ENCODE peak calls at places on chromosomes 1 and 21, in eight cellular contexts. Q, G, O, F, A, P, L and W are unnamed samples. For H3K9me3, the result is how much of the 10 kb centered on the place peaks cover.

GRCh38 chr1:180950321-180950720 is 37.6 kb downstream of the KIAA1614 start:
- DNase-seq in Q (no peak), G (no peak), O (no peak), F (no peak), A (no peak), P (no peak), L (no peak), W (no peak)

GRCh38 chr1:118459871-118460270 is 274.8 kb upstream of the SPAG17 start:
- DNase-seq in Q (no peak), G (no peak), O (no peak), F (no peak), A (no peak), P (no peak), L (no peak), W (no peak)

GRCh38 chr1:58431847-58432246 is 114.7 kb downstream of the OMA1 start:
- DNase-seq in Q (no peak), G (no peak), O (no peak), F (no peak), A (no peak), P (no peak), L (no peak), W (no peak)

GRCh38 chr1:6668503-6668902 is 33.1 kb downstream of the DNAJC11 start:
- DNase-seq in Q (no peak), G (no peak), O (no peak), F (no peak), A (no peak), P (no peak), L (no peak), W (no peak)

GRCh38 chr1:203491664-203492485 is 2.1 kb upstream of the OPTC start:
- DNase-seq in Q (no peak), G (no peak), O (no peak), F (no peak), A (no peak), P (no peak), L (no peak), W (no peak)

GRCh38 chr21:38303300-38303699 is 46.5 kb downstream of the KCNJ15 start:
- DNase-seq in Q (peak), G (no peak), O (no peak), F (peak), A (no peak), P (no peak), L (peak), W (no peak)

GRCh38 chr1:36366091-36366661 is 19.5 kb downstream of the STK40 start:
- DNase-seq in Q (no peak), G (no peak), O (no peak), F (no peak), A (no peak), P (peak), L (peak), W (no peak)

GRCh38 chr1:231420299-231420958 is 1.7 kb downstream of the EGLN1 start:
- DNase-seq in Q (no peak), G (peak), O (peak), F (peak), A (no peak), P (no peak), L (peak), W (no peak)

GRCh38 chr1:153742411-153743142 is 14.7 kb downstream of the INTS3 start:
- DNase-seq in Q (peak), G (no peak), O (no peak), F (no peak), A (no peak), P (peak), L (peak), W (peak)

GRCh38 chr21:38221594-38221993 is 35.2 kb upstream of the KCNJ15 start:
- DNase-seq in Q (no peak), G (no peak), O (no peak), F (no peak), A (no peak), P (no peak), L (no peak), W (no peak)

DNA sequence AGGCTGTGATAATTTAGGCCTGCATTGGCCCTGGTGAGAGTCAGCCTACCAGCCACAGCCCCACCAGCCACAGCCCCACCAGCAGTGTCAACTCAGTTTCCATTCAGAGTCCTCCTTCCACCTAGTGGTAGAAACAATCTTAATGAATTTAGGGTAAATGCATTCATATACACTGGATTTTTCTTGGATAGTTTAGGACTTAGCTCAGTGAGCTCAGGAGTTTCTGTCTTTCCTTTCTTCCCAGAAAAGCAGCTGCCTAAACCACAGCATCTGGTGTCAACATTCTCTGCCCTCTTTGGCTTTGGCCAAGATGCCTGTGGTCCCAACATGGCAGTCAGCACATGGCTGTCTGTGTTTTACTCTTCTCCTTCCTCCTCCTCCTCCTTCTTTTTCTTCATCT is 94.0 kb downstream of the CLIC6 start:
- DNase-seq in Q (no peak), G (no peak), O (no peak), F (no peak), A (no peak), P (no peak), L (peak), W (no peak)
- TF ChIP-seq CTCF in Q (no peak), G (no peak), O (no peak), F (no peak), A (no peak), P (no peak), L (no peak), W (no peak)

GRCh38 chr1:27522148-27522859 is 32.3 kb upstream of the WASF2 start:
- DNase-seq in Q (no peak), G (no peak), O (no peak), F (peak), A (no peak), P (peak), L (no peak), W (no peak)
- H3K4me3 ChIP-seq in Q (no peak), G (no peak), O (no peak), F (peak), A (peak), P (peak), L (no peak), W (no peak)

DNA sequence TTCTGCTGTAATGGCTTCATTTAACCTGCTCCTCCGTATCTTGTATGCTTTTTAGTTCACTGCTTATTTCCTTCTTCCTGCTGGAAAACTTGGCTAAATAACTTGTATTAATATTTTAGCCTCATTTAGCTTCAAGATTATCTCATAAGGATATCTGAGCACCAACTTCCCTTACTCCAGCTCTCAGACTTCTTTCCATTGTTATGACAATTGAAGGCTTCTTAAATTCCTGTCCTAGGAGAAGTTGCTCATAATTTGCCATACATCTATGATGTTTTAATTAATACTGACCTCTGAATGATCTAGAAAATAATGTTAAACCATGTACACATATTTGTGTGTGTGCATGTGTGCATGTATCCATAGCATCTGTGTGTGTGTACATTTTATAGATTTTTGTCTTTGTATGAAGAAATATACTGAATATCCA is 1524.4 kb upstream of the TPTE start:
- DNase-seq in Q (peak), G (no peak), O (no peak), F (peak), A (no peak), P (no peak), L (no peak), W (no peak)
- H3K9me3 ChIP-seq in Q (under half), G (under half), O (under half), F (under half), A (under half), P (under half), L (under half), W (under half)

DNA sequence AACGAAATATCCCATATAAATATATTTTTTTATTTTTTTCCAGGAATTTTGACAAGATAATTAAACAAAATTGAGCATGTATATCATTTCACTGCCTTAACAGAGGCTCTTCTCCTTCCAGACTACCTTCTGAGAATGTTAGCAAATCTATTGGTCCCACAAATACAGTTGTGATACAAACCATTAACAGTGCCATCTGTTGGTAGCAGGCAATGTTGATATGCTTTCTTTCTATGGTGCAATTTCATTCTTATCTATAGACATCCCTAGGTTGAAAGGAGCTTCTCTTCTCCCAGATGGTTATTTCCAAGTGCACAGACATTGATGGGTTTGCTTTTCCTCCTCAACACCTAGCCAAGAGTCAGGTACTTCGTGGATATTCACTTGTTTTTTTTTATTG is 303.6 kb downstream of the USH2A start:
- DNase-seq in Q (peak), G (peak), O (peak), F (peak), A (no peak), P (no peak), L (peak), W (no peak)
- TF ChIP-seq CTCF in Q (peak), G (peak), O (peak), F (peak), A (no peak), P (no peak), L (peak), W (peak)